ENCODE peak calls at places on chromosomes 2 and 18, in ten cellular contexts. A, U, G, T, P, D, E, B, S and V are unnamed samples.

GRCh38 chr2:9332136-9332852 is 91.0 kb downstream of the ITGB1BP1 start:
- DNase-seq in P (no peak), D (no peak), A (no peak), U (no peak), B (no peak), T (no peak), S (no peak), E (no peak), G (no peak), V (no peak)

GRCh38 chr2:134852518-134852917 is 14.1 kb downstream of the ACMSD start:
- DNase-seq in U (no peak), T (no peak), D (no peak), G (no peak), A (no peak), P (no peak), E (peak; percentile 28), B (no peak), S (no peak), V (no peak)

GRCh38 chr2:237194081-237194480 is 108.4 kb downstream of the COPS8 start:
- DNase-seq in U (no peak), B (no peak), E (no peak), A (no peak), T (no peak), D (no peak), G (peak; percentile 11), S (no peak), P (no peak), V (no peak)

GRCh38 chr2:23503682-23504081 is 118.7 kb downstream of the KLHL29 start:
- DNase-seq in T (no peak), B (no peak), P (no peak), D (no peak), S (no peak), A (no peak), G (no peak), E (no peak), U (no peak), V (no peak)

GRCh38 chr2:8547284-8548064 is 134.4 kb upstream of the ID2 start:
- DNase-seq in B (no peak), D (no peak), S (peak; percentile 63), T (no peak), E (no peak), A (no peak), P (no peak), U (peak; percentile 41), G (peak; percentile 10), V (peak; percentile 1)

GRCh38 chr18:75438891-75439290 is 11.4 kb upstream of the SMIM21 start:
- DNase-seq in E (no peak), B (no peak), P (no peak), T (peak; percentile 79), A (no peak), U (no peak), G (no peak), D (no peak), S (no peak), V (no peak)

GRCh38 chr2:65438137-65438899 is 5.9 kb upstream of the SPRED2 start:
- DNase-seq in G (no peak), E (peak; percentile 26), T (no peak), S (no peak), B (no peak), P (no peak), D (no peak), A (no peak), U (no peak), V (no peak)

GRCh38 chr2:36701391-36701795 is 4.9 kb downstream of the VIT start:
- DNase-seq in S (no peak), D (no peak), T (no peak), P (no peak), U (no peak), A (no peak), B (peak; percentile 48), G (no peak), E (no peak), V (no peak)

GRCh38 chr2:235677276-235677788 is 183.5 kb downstream of the AGAP1 start:
- DNase-seq in D (no peak), S (no peak), U (no peak), G (no peak), P (no peak), T (peak; percentile 22), A (no peak), E (no peak), B (no peak), V (no peak)

GRCh38 chr2:235674812-235675211 is 181.0 kb downstream of the AGAP1 start:
- DNase-seq in B (no peak), S (no peak), A (no peak), T (no peak), P (no peak), D (no peak), G (no peak), E (no peak), U (no peak), V (no peak)

GRCh38 chr2:235674116-235674515 is 180.3 kb downstream of the AGAP1 start:
- DNase-seq in U (no peak), T (no peak), B (no peak), P (no peak), G (no peak), E (no peak), S (no peak), D (no peak), A (no peak), V (no peak)

GRCh38 chr2:235676536-235676799 is 182.6 kb downstream of the AGAP1 start:
- DNase-seq in U (no peak), G (no peak), E (no peak), T (no peak), D (no peak), P (no peak), B (no peak), S (no peak), A (no peak), V (no peak)

GRCh38 chr2:235675678-235676535 is 182.1 kb downstream of the AGAP1 start:
- DNase-seq in A (no peak), E (no peak), S (no peak), P (no peak), U (no peak), T (peak; percentile 26), B (peak; percentile 15), D (no peak), G (no peak), V (no peak)
- TF ChIP-seq CTCF in A (no peak), E (no peak), S (no peak), P (no peak), U (no peak), T (peak; percentile 11), B (no peak), D (no peak), G (no peak), V (no peak)

DNA sequence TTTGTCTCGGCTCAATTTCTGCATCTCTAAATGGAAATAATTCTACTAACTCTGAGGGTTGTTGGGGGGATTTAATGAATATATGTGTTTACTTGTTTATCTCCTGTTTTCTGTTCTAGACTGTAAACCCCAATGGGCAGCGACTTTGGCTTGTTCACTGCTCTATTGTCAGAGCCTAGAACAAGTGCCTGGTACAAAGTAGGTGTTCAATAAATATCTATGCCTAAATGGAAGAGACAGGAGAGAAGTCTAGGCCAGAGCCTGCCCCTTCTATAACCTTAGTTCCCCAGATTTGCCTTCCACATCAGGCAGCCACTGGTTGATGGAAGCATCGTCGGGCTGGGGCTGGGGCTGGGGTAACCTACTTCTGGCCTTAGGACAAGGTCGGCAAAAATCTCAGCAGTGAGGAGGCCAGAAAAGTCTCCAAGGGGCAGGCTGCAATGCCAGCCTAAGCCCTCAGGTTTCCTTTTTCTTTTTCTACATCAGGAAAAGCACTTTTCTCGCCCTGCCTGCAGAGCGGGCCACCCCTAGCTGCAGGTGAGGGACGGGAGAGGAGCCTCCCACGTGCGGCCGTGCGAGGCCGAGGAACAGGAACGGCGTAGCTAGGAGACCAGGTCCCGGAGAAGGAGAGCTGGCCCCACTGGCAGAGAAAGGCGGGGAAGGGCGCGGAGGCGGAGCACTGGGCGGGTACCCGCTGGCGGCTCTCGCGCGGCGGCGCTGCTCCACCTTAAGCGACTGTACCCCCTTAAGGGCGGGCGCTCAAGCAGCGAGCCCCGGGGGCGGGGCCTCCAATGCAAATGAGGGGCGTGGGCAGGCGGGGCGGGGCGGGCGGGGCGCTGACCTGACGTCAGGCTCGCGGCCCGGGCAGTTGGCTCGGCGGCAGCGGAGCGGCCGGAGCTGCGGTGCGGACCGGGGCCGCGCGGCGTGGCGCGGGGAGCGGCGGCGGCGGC is at the start of gene CNNM4:
- DNase-seq in E (peak; percentile 96), S (peak; percentile 99), A (peak; percentile 93), U (peak; percentile 98), B (peak; percentile 93), P (peak; percentile 94), G (peak; percentile 93), D (peak; percentile 98), T (peak; percentile 88), V (peak; percentile 84)
- TF ChIP-seq CTCF in E (no peak), S (no peak), A (peak; percentile 24), U (peak; percentile 11), B (no peak), P (peak; percentile 28), G (no peak), D (no peak), T (no peak), V (no peak)

GRCh38 chr2:207227749-207228145 is 62.0 kb upstream of the KLF7 start:
- DNase-seq in B (no peak), T (no peak), G (no peak), S (no peak), D (no peak), E (no peak), P (no peak), U (no peak), A (no peak), V (no peak)

GRCh38 chr2:207229161-207229560 is 63.4 kb upstream of the KLF7 start:
- DNase-seq in T (no peak), P (no peak), S (no peak), A (no peak), B (no peak), G (no peak), U (no peak), D (no peak), E (no peak), V (peak; percentile 18)

GRCh38 chr2:207231962-207232361 is 66.2 kb upstream of the KLF7 start:
- DNase-seq in B (no peak), P (no peak), T (peak; percentile 87), S (no peak), D (no peak), U (no peak), E (no peak), G (no peak), A (no peak), V (no peak)

GRCh38 chr2:207231106-207231860 is 65.5 kb upstream of the KLF7 start:
- DNase-seq in B (no peak), D (no peak), T (peak; percentile 31), U (no peak), E (no peak), S (no peak), G (no peak), A (no peak), P (no peak), V (no peak)

GRCh38 chr2:207230261-207231105 is 64.7 kb upstream of the KLF7 start:
- DNase-seq in T (no peak), D (no peak), S (no peak), E (peak; percentile 22), U (no peak), B (peak; percentile 27), G (no peak), P (peak; percentile 30), A (peak; percentile 62), V (peak; percentile 11)
- TF ChIP-seq CTCF in T (peak; percentile 45), D (peak; percentile 30), S (no peak), E (peak; percentile 73), U (no peak), B (peak; percentile 25), G (no peak), P (peak; percentile 60), A (peak; percentile 52), V (peak; percentile 82)

DNA sequence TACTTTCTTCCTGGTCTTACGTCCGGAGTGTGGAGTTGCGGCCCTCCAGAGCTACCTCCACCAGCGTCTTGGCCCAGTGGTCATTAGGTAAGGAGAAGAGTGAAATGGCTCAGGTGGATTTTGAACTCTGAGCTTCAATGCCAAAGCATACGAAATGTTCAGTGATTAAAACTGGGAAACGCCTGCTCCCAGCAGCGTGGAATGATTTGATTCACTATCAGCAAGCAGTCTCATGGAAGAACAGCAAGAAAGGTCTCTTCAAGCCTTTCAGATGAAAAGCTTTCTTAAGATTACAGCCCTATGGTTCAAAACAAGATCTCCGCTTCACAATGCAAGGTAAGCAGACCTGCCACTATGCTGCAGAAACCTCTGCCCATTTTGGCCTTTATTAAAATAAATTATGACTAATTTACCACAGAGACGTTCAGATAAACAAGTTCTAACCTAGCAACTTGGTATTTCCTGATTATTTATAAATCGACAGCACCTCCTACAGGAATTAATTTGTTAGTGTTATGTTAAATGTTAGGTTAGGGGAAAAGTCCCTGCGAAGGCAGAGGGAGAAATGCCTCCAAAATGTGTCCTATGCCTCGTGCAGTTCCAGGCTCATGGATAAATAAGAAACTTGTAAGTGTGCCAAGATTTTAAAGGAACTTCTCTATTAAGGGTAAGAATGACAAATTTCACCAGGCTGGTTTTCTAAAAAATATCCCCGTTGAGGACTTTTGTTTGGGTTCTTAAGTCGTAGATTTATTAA is 10.1 kb downstream of the SP9 start:
- DNase-seq in P (no peak), T (peak; percentile 46), U (no peak), E (no peak), B (peak; percentile 60), S (no peak), D (no peak), G (no peak), A (peak; percentile 57), V (no peak)
- TF ChIP-seq CTCF in P (no peak), T (peak; percentile 44), U (peak; percentile 11), E (no peak), B (peak; percentile 37), S (no peak), D (peak; percentile 8), G (no peak), A (peak; percentile 47), V (peak; percentile 75)